ENCODE peak calls at places on chromosomes 16 and 17, in ten cellular contexts. K is breast epithelium, X is tibial nerve, W is stomach, J is IMR-90, B is ovary, O is NB4, G is adrenal gland, I is A549, E is prostate gland. C is an unnamed sample.
A peak's percentile ranks its signal among the peaks of the same experiment; 100 is the strongest.

GRCh38 chr16:83929811-83930555 is 23.1 kb upstream of the OSGIN1 start:
- DNase-seq in K (no peak), X (no peak), W (no peak), J (no peak), B (no peak), O (no peak), G (no peak), I (no peak), E (no peak), C (no peak)

GRCh38 chr17:34382586-34383224 is 19.7 kb upstream of the CCL1 start:
- DNase-seq in K (no peak), X (no peak), W (no peak), J (no peak), B (no peak), O (peak; percentile 76), G (no peak), I (no peak), E (no peak), C (peak; percentile 66)

GRCh38 chr17:16589097-16589969 is 20.3 kb upstream of the ZNF287 start:
- DNase-seq in K (peak; percentile 84), X (peak; percentile 84), W (peak; percentile 94), J (peak; percentile 78), B (peak; percentile 94), O (peak; percentile 92), G (peak; percentile 88), I (peak; percentile 92), E (peak; percentile 85), C (peak; percentile 98)

GRCh38 chr17:59366040-59366757 is 34.7 kb downstream of the YPEL2 start:
- DNase-seq in K (no peak), X (no peak), W (peak; percentile 48), J (no peak), B (peak; percentile 43), O (peak; percentile 38), G (peak; percentile 42), I (no peak), E (no peak), C (no peak)

GRCh38 chr16:6571044-6571443 is 761.6 kb upstream of the RBFOX1 start:
- DNase-seq in K (no peak), X (no peak), W (no peak), J (no peak), B (no peak), O (no peak), G (no peak), I (no peak), E (no peak), C (no peak)

GRCh38 chr17:30005709-30006320 is 64.4 kb downstream of the EFCAB5 start:
- DNase-seq in K (no peak), X (no peak), W (no peak), J (peak; percentile 33), B (no peak), O (no peak), G (no peak), I (no peak), E (no peak), C (no peak)

GRCh38 chr16:88772871-88773811 is 11.9 kb downstream of the PIEZO1 start:
- DNase-seq in K (no peak), X (no peak), W (no peak), J (peak; percentile 95), B (peak; percentile 80), O (no peak), G (peak; percentile 53), I (no peak), E (no peak), C (peak; percentile 65)

GRCh38 chr17:13365331-13365730 is 236.4 kb downstream of the HS3ST3A1 start:
- DNase-seq in K (no peak), X (no peak), W (no peak), J (peak; percentile 74), B (no peak), O (no peak), G (no peak), I (no peak), E (no peak), C (no peak)

GRCh38 chr16:11312718-11313492 is 31.8 kb upstream of the PRM1 start:
- DNase-seq in K (no peak), X (no peak), W (peak; percentile 59), J (peak; percentile 78), B (peak; percentile 65), O (peak; percentile 45), G (no peak), I (peak; percentile 45), E (no peak), C (no peak)

GRCh38 chr17:33377837-33378236 is 84.7 kb upstream of the ASIC2 start:
- DNase-seq in K (no peak), X (no peak), W (no peak), J (no peak), B (no peak), O (peak; percentile 2), G (no peak), I (no peak), E (no peak), C (no peak)
- TF ChIP-seq CTCF in K (no peak), X (no peak), W (no peak), J (no peak), B (no peak), O (no peak), G (no peak), I (no peak), E (no peak), C (no peak)

GRCh38 chr16:30924086-30924714 is 828 bp downstream of the FBXL19 start:
- DNase-seq in K (no peak), X (no peak), W (no peak), J (no peak), B (peak; percentile 73), O (peak; percentile 58), G (no peak), I (no peak), E (no peak), C (no peak)
- TF ChIP-seq POLR2A in K (no peak), X (no peak), W (no peak), J (no peak), B (no peak), O (no peak), G (no peak), I (no peak), E (no peak), C (no peak)

GRCh38 chr17:8576895-8577294 is 53.6 kb downstream of the MYH10 start:
- DNase-seq in K (no peak), X (no peak), W (no peak), J (no peak), B (no peak), O (no peak), G (no peak), I (no peak), E (no peak), C (no peak)

GRCh38 chr17:8572767-8573166 is 57.8 kb downstream of the MYH10 start:
- DNase-seq in K (no peak), X (no peak), W (no peak), J (no peak), B (no peak), O (peak; percentile 6), G (no peak), I (no peak), E (no peak), C (no peak)

GRCh38 chr17:8577868-8578267 is 52.7 kb downstream of the MYH10 start:
- DNase-seq in K (no peak), X (no peak), W (no peak), J (no peak), B (no peak), O (no peak), G (no peak), I (no peak), E (no peak), C (no peak)

DNA sequence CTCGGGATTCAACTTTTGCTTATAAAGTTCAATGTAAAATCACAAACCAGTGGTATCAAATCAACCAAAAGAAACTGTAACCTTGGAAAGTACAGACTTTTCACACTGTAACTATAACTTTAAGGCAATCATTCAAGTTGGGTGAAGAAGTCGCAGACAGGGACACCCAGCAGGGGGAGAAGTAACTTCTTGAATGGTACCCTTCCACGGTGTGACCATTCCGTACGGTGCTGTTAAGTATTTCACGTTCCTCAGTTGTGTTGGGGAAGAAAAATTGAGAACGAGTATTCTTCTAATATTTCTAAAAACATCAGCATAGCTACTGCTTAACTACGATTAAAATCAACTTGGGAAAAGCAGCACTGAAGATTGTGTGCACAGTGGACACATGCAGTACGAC is 55.8 kb downstream of the MYH10 start:
- DNase-seq in K (no peak), X (no peak), W (no peak), J (no peak), B (no peak), O (peak; percentile 1), G (no peak), I (no peak), E (no peak), C (no peak)
- TF ChIP-seq CTCF in K (no peak), X (no peak), W (no peak), J (no peak), B (no peak), O (no peak), G (no peak), I (no peak), E (no peak), C (no peak)

GRCh38 chr17:48024149-48025039 is 13.2 kb downstream of the COPZ2 start:
- DNase-seq in K (no peak), X (no peak), W (peak; percentile 57), J (no peak), B (peak; percentile 56), O (peak; percentile 63), G (peak; percentile 46), I (peak; percentile 49), E (peak; percentile 36), C (peak; percentile 49)

GRCh38 chr17:48021964-48022363 is 15.6 kb downstream of the COPZ2 start:
- DNase-seq in K (no peak), X (no peak), W (no peak), J (no peak), B (no peak), O (no peak), G (no peak), I (no peak), E (no peak), C (no peak)

GRCh38 chr17:48022906-48023305 is 14.7 kb downstream of the COPZ2 start:
- DNase-seq in K (no peak), X (no peak), W (no peak), J (no peak), B (no peak), O (no peak), G (no peak), I (no peak), E (no peak), C (no peak)

GRCh38 chr17:48025040-48025903 is 12.3 kb downstream of the COPZ2 start:
- DNase-seq in K (peak; percentile 99), X (peak; percentile 97), W (peak; percentile 98), J (peak; percentile 96), B (peak; percentile 99), O (peak; percentile 95), G (peak; percentile 98), I (peak; percentile 95), E (peak; percentile 97), C (peak; percentile 97)

DNA sequence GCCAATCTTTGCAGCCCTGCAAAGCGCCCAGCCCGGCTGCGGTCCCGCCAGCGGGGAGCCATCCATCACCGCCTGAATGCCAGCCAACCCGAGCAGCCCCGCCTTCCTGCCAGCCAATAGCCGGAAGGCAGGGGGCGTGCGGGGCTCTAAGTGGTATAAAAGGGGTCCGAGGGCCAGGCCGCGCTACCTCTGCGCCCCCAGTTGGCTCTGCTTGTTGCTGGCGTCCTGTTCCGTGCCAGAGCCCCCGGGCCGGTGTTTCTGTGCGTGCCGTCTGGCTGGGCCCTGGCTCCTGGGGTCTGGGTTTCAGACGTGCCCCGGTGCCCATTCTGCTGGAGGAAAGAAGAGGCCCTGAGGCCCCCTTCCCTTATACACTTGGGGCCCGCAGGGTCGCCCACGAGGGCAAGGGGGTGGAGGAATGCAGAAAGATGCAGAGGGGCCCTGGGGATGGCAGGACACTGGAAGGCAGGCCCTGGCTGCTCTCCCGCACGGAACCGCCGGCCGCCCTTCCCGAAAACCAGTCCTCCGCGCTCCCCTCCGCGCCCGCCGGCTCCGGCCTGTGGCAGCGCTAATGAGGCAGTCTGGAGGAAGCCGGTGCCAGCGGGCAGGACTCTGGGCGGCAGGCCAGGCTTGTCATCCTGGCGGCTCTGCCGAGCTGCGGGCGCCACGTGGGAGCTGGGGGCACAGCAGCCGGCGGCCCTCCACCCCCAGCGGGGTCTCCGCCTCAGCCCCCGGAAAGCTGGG is 14.0 kb downstream of the COPZ2 start:
- DNase-seq in K (peak; percentile 85), X (peak; percentile 72), W (peak; percentile 92), J (peak; percentile 32), B (peak; percentile 80), O (peak; percentile 83), G (peak; percentile 89), I (peak; percentile 91), E (peak; percentile 87), C (peak; percentile 61)
- TF ChIP-seq POLR2A in K (no peak), X (peak; percentile 36), W (no peak), J (no peak), B (no peak), O (peak; percentile 51), G (no peak), I (peak; percentile 79), E (no peak), C (no peak)

C was measured in lower leg skin.